ENCODE peak calls at places on chromosomes 1 and 21, in five cellular contexts. T is NCI-H345, B is transverse colon, I is astrocyte of the hippocampus, J is fibroblast of pulmonary artery. O is an unnamed sample.

GRCh38 chr1:166470465-166470864 is 303.7 kb upstream of the FAM78B start:
- DNase-seq in T (no peak), B (no peak), I (no peak), J (no peak), O (no peak)

GRCh38 chr1:21814981-21815583 is 3.0 kb downstream of the LDLRAD2 start:
- DNase-seq in T (no peak), B (no peak), I (no peak), J (no peak), O (no peak)

GRCh38 chr1:193763313-193763712 is 576.9 kb upstream of the B3GALT2 start:
- DNase-seq in T (no peak), B (no peak), I (peak), J (peak), O (no peak)

GRCh38 chr1:182633031-182633430 is 28.8 kb upstream of the RGS16 start:
- DNase-seq in T (no peak), B (no peak), I (no peak), J (no peak), O (no peak)

GRCh38 chr1:115251340-115251748 is 86.7 kb downstream of the NGF start:
- DNase-seq in T (no peak), B (no peak), I (peak), J (peak), O (no peak)

GRCh38 chr1:29180497-29181412 is 945 bp downstream of the SRSF4 start:
- DNase-seq in T (no peak), B (no peak), I (no peak), J (peak), O (no peak)

GRCh38 chr1:39574646-39575045 is 1.9 kb downstream of the PABPC4 start:
- DNase-seq in T (no peak), B (peak), I (peak), J (no peak), O (no peak)

GRCh38 chr1:233584376-233584775 is 29.5 kb upstream of the KCNK1 start:
- DNase-seq in T (no peak), B (no peak), I (no peak), J (no peak), O (no peak)

GRCh38 chr1:113266788-113267187 is 123.5 kb upstream of the MAGI3 start:
- DNase-seq in T (no peak), B (no peak), I (no peak), J (no peak), O (no peak)

GRCh38 chr1:8396912-8397406 is 79.0 kb downstream of the SLC45A1 start:
- DNase-seq in T (no peak), B (peak), I (peak), J (peak), O (no peak)

GRCh38 chr1:23984417-23985186 is 4.5 kb upstream of the SRSF10 start:
- DNase-seq in T (no peak), B (peak), I (peak), J (peak), O (peak)

GRCh38 chr1:225880210-225880584 is 2.0 kb downstream of the TMEM63A start:
- DNase-seq in T (peak), B (peak), I (no peak), J (no peak), O (peak)

GRCh38 chr21:43020771-43021170 is 46.4 kb downstream of the PKNOX1 start:
- DNase-seq in T (no peak), B (no peak), I (no peak), J (no peak), O (no peak)

GRCh38 chr1:184563308-184563707 is 176.5 kb downstream of the C1orf21 start:
- DNase-seq in T (peak), B (no peak), I (peak), J (peak), O (no peak)

GRCh38 chr1:113976609-113977278 is 2.5 kb upstream of the OLFML3 start:
- DNase-seq in T (no peak), B (no peak), I (peak), J (peak), O (no peak)

GRCh38 chr1:25631750-25632495 is 15.3 kb downstream of the MAN1C1 start:
- DNase-seq in T (no peak), B (no peak), I (no peak), J (peak), O (no peak)

GRCh38 chr1:163395767-163396166 is 74.0 kb downstream of the NUF2 start:
- DNase-seq in T (no peak), B (no peak), I (peak), J (no peak), O (no peak)

GRCh38 chr1:180505732-180506335 is 3.5 kb upstream of the ACBD6 start:
- DNase-seq in T (no peak), B (no peak), I (peak), J (peak), O (no peak)

GRCh38 chr21:45847870-45848269 is 133.7 kb upstream of the COL6A1 start:
- DNase-seq in T (no peak), B (no peak), I (no peak), J (no peak), O (no peak)

GRCh38 chr1:36876990-36877389 is 157.3 kb downstream of the GRIK3 start:
- DNase-seq in T (no peak), B (no peak), I (no peak), J (no peak), O (no peak)

GRCh38 chr1:36095760-36096405 is 7.2 kb downstream of the ADPRS start:
- DNase-seq in T (no peak), B (no peak), I (no peak), J (no peak), O (no peak)

GRCh38 chr1:186454996-186455395 is 5.9 kb downstream of the PDC start:
- DNase-seq in T (no peak), B (no peak), I (no peak), J (no peak), O (no peak)

GRCh38 chr1:229129306-229130027 is 141.4 kb upstream of the RAB4A start:
- DNase-seq in T (no peak), B (peak), I (no peak), J (no peak), O (no peak)

GRCh38 chr1:154497026-154497806 is 4.8 kb upstream of the TDRD10 start:
- DNase-seq in T (no peak), B (no peak), I (peak), J (peak), O (no peak)

GRCh38 chr1:44454704-44455103 is 49.6 kb downstream of the RNF220 start:
- DNase-seq in T (no peak), B (no peak), I (no peak), J (no peak), O (no peak)

GRCh38 chr1:204673217-204673608 is 12.3 kb downstream of the LRRN2 start:
- DNase-seq in T (no peak), B (no peak), I (no peak), J (no peak), O (no peak)

GRCh38 chr1:5717031-5717682 is 275.1 kb downstream of the NPHP4 start:
- DNase-seq in T (no peak), B (no peak), I (no peak), J (no peak), O (peak)

GRCh38 chr1:26745191-26745590 is 42.6 kb upstream of the PIGV start:
- DNase-seq in T (no peak), B (no peak), I (peak), J (no peak), O (no peak)

GRCh38 chr1:244395965-244396364 is 55.7 kb downstream of the ADSS2 start:
- DNase-seq in T (no peak), B (no peak), I (no peak), J (no peak), O (no peak)